ENCODE peak calls at places on chromosomes 3 and 15, in six cellular contexts. M is cardiac septum, G is sciatic nerve, K is bronchial epithelial cell, Y is neural crest cell, W is hypothalamus. A is an unnamed sample.

GRCh38 chr15:60580650-60581415 is 101.9 kb upstream of the ICE2 start:
- DNase-seq in G (no peak), W (no peak), K (no peak), M (no peak), Y (no peak), A (no peak)

GRCh38 chr3:107668398-107668797 is 145.6 kb downstream of the BBX start:
- DNase-seq in Y (no peak), G (no peak), K (no peak), M (no peak), W (no peak), A (no peak)

GRCh38 chr3:50433954-50434353 is 69.5 kb downstream of the CACNA2D2 start:
- DNase-seq in W (no peak), G (no peak), Y (no peak), K (no peak), M (no peak), A (no peak)

GRCh38 chr3:101680466-101680865 is 3.5 kb upstream of the ZBTB11 start:
- DNase-seq in K (no peak), Y (no peak), G (no peak), W (no peak), M (no peak), A (no peak)

GRCh38 chr3:114104414-114104813 is 47.9 kb downstream of the QTRT2 start:
- DNase-seq in M (no peak), Y (no peak), G (no peak), K (peak), W (no peak), A (no peak)

GRCh38 chr3:159128628-159129027 is 326.8 kb downstream of the MFSD1 start:
- DNase-seq in W (no peak), Y (no peak), K (peak), G (no peak), M (no peak), A (no peak)

GRCh38 chr15:99423186-99424130 is 142.3 kb upstream of the MEF2A start:
- DNase-seq in G (peak), W (no peak), M (peak), Y (no peak), K (no peak), A (peak)

GRCh38 chr3:52070724-52071621 is 14.6 kb upstream of the DUSP7 start:
- DNase-seq in K (no peak), M (no peak), Y (no peak), W (peak), G (no peak), A (no peak)

GRCh38 chr15:22942306-22942855 is 37.8 kb downstream of the CYFIP1 start:
- DNase-seq in M (no peak), W (no peak), Y (no peak), K (no peak), G (no peak), A (no peak)

GRCh38 chr3:9087831-9088413 is 124.7 kb upstream of the RAD18 start:
- DNase-seq in W (peak), M (peak), Y (no peak), K (no peak), G (no peak), A (no peak)

GRCh38 chr3:17686613-17687012 is 55.8 kb downstream of the TBC1D5 start:
- DNase-seq in K (peak), G (no peak), W (peak), M (no peak), Y (no peak), A (no peak)

GRCh38 chr15:62165029-62165792 is at the start of gene C2CD4B:
- DNase-seq in Y (peak), K (no peak), G (no peak), W (no peak), M (peak), A (peak)

GRCh38 chr3:99023590-99024192 is 122.2 kb upstream of the DCBLD2 start:
- DNase-seq in K (peak), G (no peak), W (no peak), Y (no peak), M (no peak), A (no peak)

GRCh38 chr3:28050895-28051294 is 190.5 kb upstream of the CMC1 start:
- DNase-seq in M (no peak), Y (no peak), G (no peak), K (peak), W (no peak), A (no peak)

GRCh38 chr3:146390967-146391366 is 78.4 kb downstream of the PLSCR2 start:
- DNase-seq in Y (no peak), K (no peak), G (no peak), W (no peak), M (no peak), A (no peak)

GRCh38 chr3:36707623-36708409 is 56.5 kb downstream of the DCLK3 start:
- DNase-seq in M (no peak), K (peak), Y (no peak), W (no peak), G (no peak), A (no peak)

GRCh38 chr3:24316887-24317383 is 177.7 kb downstream of the THRB start:
- DNase-seq in Y (no peak), G (no peak), K (peak), W (no peak), M (no peak), A (no peak)

GRCh38 chr15:64681424-64682024 is 93.9 kb downstream of the RBPMS2 start:
- DNase-seq in Y (peak), W (peak), G (no peak), M (no peak), K (peak), A (no peak)

GRCh38 chr3:151400341-151400740 is 15.8 kb upstream of the P2RY12 start:
- DNase-seq in K (peak), G (no peak), M (no peak), W (no peak), Y (no peak), A (no peak)

A was measured in left lung.